ENCODE peak calls at places on chromosomes 16 and 17, in six cellular contexts. One of them, this sample, is unnamed.
A peak's percentile ranks its signal among the peaks of the same experiment; 100 is the strongest.

GRCh38 chr16:13099822-13100221 is 198.4 kb downstream of the SHISA9 start:
- DNase-seq in HepG2: no peak
- DNase-seq in GM12878: no peak
- DNase-seq in HCT116: no peak
- DNase-seq in SK-N-SH: no peak
- DNase-seq in K562: no peak
- DNase-seq in this sample: no peak

GRCh38 chr17:14793237-14793636 is 471.9 kb downstream of the PMP22 start:
- DNase-seq in K562: no peak
- DNase-seq in HCT116: no peak
- DNase-seq in HepG2: no peak
- DNase-seq in SK-N-SH: no peak
- DNase-seq in GM12878: no peak
- DNase-seq in this sample: no peak

GRCh38 chr17:20174588-20175265 is 165.6 kb downstream of the SPECC1 start:
- DNase-seq in HCT116: peak; percentile 18
- DNase-seq in GM12878: no peak
- DNase-seq in SK-N-SH: no peak
- DNase-seq in HepG2: no peak
- DNase-seq in K562: peak; percentile 41
- DNase-seq in this sample: no peak

GRCh38 chr16:1407749-1408148 is 6.8 kb downstream of the UNKL start:
- DNase-seq in GM12878: no peak
- DNase-seq in SK-N-SH: peak; percentile 53
- DNase-seq in HepG2: no peak
- DNase-seq in HCT116: no peak
- DNase-seq in K562: no peak
- DNase-seq in this sample: no peak

GRCh38 chr16:65717006-65717720 is 595.3 kb upstream of the CDH11 start:
- DNase-seq in HCT116: no peak
- DNase-seq in HepG2: no peak
- DNase-seq in SK-N-SH: no peak
- DNase-seq in K562: no peak
- DNase-seq in GM12878: no peak
- DNase-seq in this sample: no peak

GRCh38 chr17:42783062-42783777 is 2.8 kb downstream of the WNK4 start:
- DNase-seq in K562: no peak
- DNase-seq in HCT116: no peak
- DNase-seq in GM12878: no peak
- DNase-seq in SK-N-SH: no peak
- DNase-seq in HepG2: no peak
- DNase-seq in this sample: no peak

GRCh38 chr16:81784042-81784785 is 5.1 kb downstream of the PLCG2 start:
- DNase-seq in SK-N-SH: no peak
- DNase-seq in HepG2: no peak
- DNase-seq in HCT116: no peak
- DNase-seq in K562: no peak
- DNase-seq in GM12878: no peak
- DNase-seq in this sample: no peak

GRCh38 chr16:89115216-89115949 is 21.7 kb downstream of the ACSF3 start:
- DNase-seq in GM12878: peak; percentile 67
- DNase-seq in HCT116: no peak
- DNase-seq in K562: peak; percentile 65
- DNase-seq in SK-N-SH: no peak
- DNase-seq in HepG2: no peak
- DNase-seq in this sample: no peak

GRCh38 chr17:42288985-42289862 is 926 bp downstream of the STAT5A start:
- DNase-seq in SK-N-SH: no peak
- DNase-seq in HCT116: no peak
- DNase-seq in GM12878: no peak
- DNase-seq in HepG2: no peak
- DNase-seq in K562: peak; percentile 91
- DNase-seq in this sample: no peak

GRCh38 chr17:55564077-55564476 is 52.8 kb upstream of the SMIM36 start:
- DNase-seq in K562: no peak
- DNase-seq in HCT116: no peak
- DNase-seq in GM12878: no peak
- DNase-seq in HepG2: no peak
- DNase-seq in SK-N-SH: no peak
- DNase-seq in this sample: no peak

GRCh38 chr17:2736956-2737355 is 12.5 kb downstream of the CCDC92B start:
- DNase-seq in HepG2: no peak
- DNase-seq in HCT116: no peak
- DNase-seq in GM12878: no peak
- DNase-seq in K562: no peak
- DNase-seq in SK-N-SH: peak; percentile 74
- DNase-seq in this sample: no peak

GRCh38 chr16:30559690-30560089 is 1.5 kb upstream of the ZNF764 start:
- DNase-seq in HCT116: no peak
- DNase-seq in K562: no peak
- DNase-seq in GM12878: no peak
- DNase-seq in SK-N-SH: no peak
- DNase-seq in HepG2: no peak
- DNase-seq in this sample: no peak

GRCh38 chr17:81342062-81342699 is 47.1 kb upstream of the SLC38A10 start:
- DNase-seq in HCT116: no peak
- DNase-seq in HepG2: no peak
- DNase-seq in GM12878: no peak
- DNase-seq in SK-N-SH: no peak
- DNase-seq in K562: no peak
- DNase-seq in this sample: no peak

GRCh38 chr17:40093005-40093579 is 7.3 kb downstream of the NR1D1 start:
- DNase-seq in GM12878: no peak
- DNase-seq in K562: no peak
- DNase-seq in HCT116: no peak
- DNase-seq in SK-N-SH: no peak
- DNase-seq in HepG2: no peak
- DNase-seq in this sample: no peak

GRCh38 chr17:307741-308507 is 44.7 kb downstream of the RPH3AL start:
- DNase-seq in HepG2: no peak
- DNase-seq in K562: no peak
- DNase-seq in HCT116: no peak
- DNase-seq in GM12878: no peak
- DNase-seq in SK-N-SH: no peak
- DNase-seq in this sample: no peak

GRCh38 chr17:52027620-52028019 is 130.9 kb downstream of the CA10 start:
- DNase-seq in SK-N-SH: no peak
- DNase-seq in HCT116: no peak
- DNase-seq in HepG2: no peak
- DNase-seq in K562: no peak
- DNase-seq in GM12878: no peak
- DNase-seq in this sample: no peak

GRCh38 chr17:17509601-17510425 is 13.6 kb upstream of the RASD1 start:
- DNase-seq in K562: peak; percentile 37
- DNase-seq in SK-N-SH: no peak
- DNase-seq in HCT116: no peak
- DNase-seq in GM12878: no peak
- DNase-seq in HepG2: no peak
- DNase-seq in this sample: no peak

GRCh38 chr17:72950236-72950931 is 142.1 kb downstream of the SLC39A11 start:
- DNase-seq in SK-N-SH: peak; percentile 74
- DNase-seq in GM12878: no peak
- DNase-seq in HCT116: no peak
- DNase-seq in K562: no peak
- DNase-seq in HepG2: no peak
- DNase-seq in this sample: no peak

GRCh38 chr16:84421081-84421937 is 53.0 kb downstream of the ATP2C2 start:
- DNase-seq in K562: no peak
- DNase-seq in SK-N-SH: no peak
- DNase-seq in HepG2: no peak
- DNase-seq in HCT116: no peak
- DNase-seq in GM12878: no peak
- DNase-seq in this sample: no peak

GRCh38 chr16:81143921-81144471 is 47.8 kb upstream of the GCSH start:
- DNase-seq in HCT116: peak; percentile 84
- DNase-seq in K562: no peak
- DNase-seq in GM12878: no peak
- DNase-seq in SK-N-SH: no peak
- DNase-seq in HepG2: peak; percentile 31
- DNase-seq in this sample: no peak

GRCh38 chr17:41793749-41794602 is 7.5 kb upstream of the JUP start:
- DNase-seq in GM12878: no peak
- DNase-seq in SK-N-SH: no peak
- DNase-seq in K562: peak; percentile 54
- DNase-seq in HCT116: no peak
- DNase-seq in HepG2: peak; percentile 54
- DNase-seq in this sample: no peak

GRCh38 chr16:2475413-2476344 is 752 bp downstream of the TBC1D24 start:
- DNase-seq in GM12878: no peak
- DNase-seq in HCT116: no peak
- DNase-seq in SK-N-SH: peak; percentile 63
- DNase-seq in HepG2: no peak
- DNase-seq in K562: peak; percentile 45
- DNase-seq in this sample: peak; percentile 73

GRCh38 chr17:43316522-43317142 is 82.2 kb upstream of the ARL4D start:
- DNase-seq in GM12878: no peak
- DNase-seq in K562: peak; percentile 45
- DNase-seq in SK-N-SH: no peak
- DNase-seq in HepG2: no peak
- DNase-seq in HCT116: no peak
- DNase-seq in this sample: no peak

GRCh38 chr17:82636626-82637598 is 11.3 kb downstream of the WDR45B start:
- DNase-seq in SK-N-SH: no peak
- DNase-seq in K562: no peak
- DNase-seq in GM12878: no peak
- DNase-seq in HepG2: no peak
- DNase-seq in HCT116: no peak
- DNase-seq in this sample: peak; percentile 91

GRCh38 chr16:30113711-30114333 is 485 bp upstream of the GDPD3 start:
- DNase-seq in HepG2: no peak
- DNase-seq in SK-N-SH: no peak
- DNase-seq in GM12878: no peak
- DNase-seq in HCT116: no peak
- DNase-seq in K562: peak; percentile 30
- DNase-seq in this sample: no peak

GRCh38 chr17:37848690-37849616 is 75.3 kb upstream of the TBC1D3K start:
- DNase-seq in K562: peak; percentile 58
- DNase-seq in HepG2: no peak
- DNase-seq in HCT116: peak; percentile 89
- DNase-seq in SK-N-SH: no peak
- DNase-seq in GM12878: peak; percentile 79
- DNase-seq in this sample: no peak

GRCh38 chr16:72995151-72995881 is 52.6 kb downstream of the ZFHX3 start:
- DNase-seq in K562: peak; percentile 38
- DNase-seq in HCT116: no peak
- DNase-seq in GM12878: no peak
- DNase-seq in HepG2: no peak
- DNase-seq in SK-N-SH: peak; percentile 34
- DNase-seq in this sample: no peak

GRCh38 chr16:57044931-57045693 is 47.3 kb upstream of the CPNE2 start:
- DNase-seq in HCT116: no peak
- DNase-seq in GM12878: no peak
- DNase-seq in SK-N-SH: no peak
- DNase-seq in HepG2: no peak
- DNase-seq in K562: no peak
- DNase-seq in this sample: no peak
- TF ChIP-seq JUND in HCT116: no peak
- TF ChIP-seq JUND in GM12878: no peak
- TF ChIP-seq JUND in SK-N-SH: no peak
- TF ChIP-seq JUND in HepG2: no peak
- TF ChIP-seq JUND in K562: no peak
- TF ChIP-seq JUND in this sample: no peak

GRCh38 chr16:23757937-23758619 is 3.3 kb downstream of the CHP2 start:
- DNase-seq in HCT116: no peak
- DNase-seq in GM12878: no peak
- DNase-seq in SK-N-SH: no peak
- DNase-seq in HepG2: no peak
- DNase-seq in K562: no peak
- DNase-seq in this sample: no peak

GRCh38 chr16:23757116-23757515 is 2.3 kb downstream of the CHP2 start:
- DNase-seq in HepG2: no peak
- DNase-seq in GM12878: no peak
- DNase-seq in HCT116: no peak
- DNase-seq in K562: no peak
- DNase-seq in SK-N-SH: no peak
- DNase-seq in this sample: no peak

GRCh38 chr16:23755484-23755809 is 621 bp downstream of the CHP2 start:
- DNase-seq in HepG2: no peak
- DNase-seq in HCT116: no peak
- DNase-seq in GM12878: no peak
- DNase-seq in SK-N-SH: no peak
- DNase-seq in K562: no peak
- DNase-seq in this sample: no peak

GRCh38 chr16:23753908-23754593 is 775 bp upstream of the CHP2 start:
- DNase-seq in K562: no peak
- DNase-seq in SK-N-SH: no peak
- DNase-seq in HepG2: no peak
- DNase-seq in HCT116: no peak
- DNase-seq in GM12878: no peak
- DNase-seq in this sample: no peak

DNA sequence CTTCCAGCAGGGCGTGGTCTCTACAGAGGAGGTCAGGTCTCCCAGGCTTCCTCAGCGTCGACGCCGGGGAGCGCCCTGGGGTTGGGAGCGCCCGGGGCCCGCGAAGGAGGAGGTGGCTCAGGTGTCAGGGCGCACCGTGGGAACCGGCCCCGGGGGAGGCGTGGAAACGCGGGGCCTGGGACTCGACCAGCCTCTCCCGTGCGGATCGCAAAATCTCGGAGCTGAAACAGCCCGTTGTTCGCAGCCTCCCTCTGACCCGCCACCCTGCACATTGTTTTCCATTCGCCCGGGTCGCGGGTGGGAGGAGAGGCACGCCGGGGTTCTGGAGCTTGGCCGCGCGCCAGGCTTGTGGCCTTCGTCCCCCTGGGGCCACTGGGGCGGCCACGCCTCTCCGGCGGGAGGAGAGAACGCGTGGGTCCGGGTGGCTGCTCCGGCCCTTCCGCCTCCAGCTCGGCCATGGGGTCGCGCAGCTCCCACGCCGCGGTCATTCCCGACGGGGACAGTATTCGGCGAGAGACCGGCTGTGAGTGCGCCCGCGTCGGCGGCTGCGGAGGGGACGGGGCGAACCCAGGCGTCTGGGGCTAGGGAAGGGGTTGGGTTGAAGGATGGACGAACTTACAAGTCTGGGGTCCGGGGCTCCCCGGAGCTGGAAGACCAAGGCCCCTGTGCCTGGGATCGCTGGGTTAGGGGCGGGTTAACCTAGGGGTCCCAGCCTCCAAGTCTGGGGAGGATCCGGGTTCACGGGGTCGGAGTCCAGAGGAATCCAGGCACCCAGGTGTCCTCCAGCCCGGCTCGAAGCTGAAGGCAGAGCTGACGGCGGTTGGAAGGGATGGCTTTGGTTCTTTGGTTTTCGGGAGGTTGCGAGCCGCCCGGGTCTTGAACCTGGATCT is at the start of gene CHP2:
- DNase-seq in GM12878: no peak
- DNase-seq in HepG2: no peak
- DNase-seq in SK-N-SH: peak; percentile 58
- DNase-seq in K562: peak; percentile 80
- DNase-seq in HCT116: no peak
- DNase-seq in this sample: no peak
- TF ChIP-seq JUND in GM12878: no peak
- TF ChIP-seq JUND in HepG2: no peak
- TF ChIP-seq JUND in SK-N-SH: no peak
- TF ChIP-seq JUND in K562: no peak
- TF ChIP-seq JUND in HCT116: no peak
- TF ChIP-seq JUND in this sample: no peak

GRCh38 chr16:83245061-83245460 is 562.7 kb upstream of the HSBP1 start:
- DNase-seq in K562: no peak
- DNase-seq in HCT116: no peak
- DNase-seq in SK-N-SH: no peak
- DNase-seq in GM12878: no peak
- DNase-seq in HepG2: no peak
- DNase-seq in this sample: no peak
- TF ChIP-seq JUND in K562: no peak
- TF ChIP-seq JUND in HCT116: no peak
- TF ChIP-seq JUND in SK-N-SH: no peak
- TF ChIP-seq JUND in GM12878: no peak
- TF ChIP-seq JUND in HepG2: no peak
- TF ChIP-seq JUND in this sample: no peak

GRCh38 chr17:59693582-59693981 is 13.6 kb downstream of the PTRH2 start:
- DNase-seq in SK-N-SH: no peak
- DNase-seq in GM12878: no peak
- DNase-seq in HCT116: no peak
- DNase-seq in K562: no peak
- DNase-seq in HepG2: no peak
- DNase-seq in this sample: no peak
- TF ChIP-seq JUND in SK-N-SH: no peak
- TF ChIP-seq JUND in GM12878: no peak
- TF ChIP-seq JUND in HCT116: no peak
- TF ChIP-seq JUND in K562: no peak
- TF ChIP-seq JUND in HepG2: no peak
- TF ChIP-seq JUND in this sample: no peak